ENCODE peak calls at places on chromosomes 12 and 14, in ten cellular contexts. X is stimulated activated CD4-positive, alpha-beta T cell treated with anti-CD3 and anti-CD28 coated beads, Interleukin-1b, Interleukin-23, amount 100 ng/mL, for 1 hour; Z is ELR; P is iris pigment epithelial cell; R is activated effector memory CD4-positive, alpha-beta T cell treated with Interleukin-2 at 50 U/mL for 16 hours; S is CD4-positive, CD25-positive, alpha-beta regulatory T cell; Q is left ventricle myocardium superior; F is SHP77 treated with DMSO at 0.1 percent for 48 hours; H is EL; C is mesothelial cell of epicardium. V is an unnamed sample.

GRCh38 chr14:74326369-74327152 is 21.7 kb upstream of the VRTN start:
- DNase-seq in P (no peak), S (no peak), Q (no peak), F (peak), R (no peak), C (peak), H (no peak), X (no peak), Z (no peak), V (no peak)

GRCh38 chr14:33103489-33103888 is 164.8 kb downstream of the NPAS3 start:
- DNase-seq in R (no peak), C (no peak), H (no peak), P (no peak), F (no peak), S (no peak), Z (no peak), Q (no peak), X (no peak), V (no peak)

GRCh38 chr12:26658991-26659390 is 174.0 kb downstream of the ITPR2 start:
- DNase-seq in S (no peak), F (no peak), Q (no peak), Z (no peak), P (peak), R (no peak), X (no peak), C (no peak), H (no peak), V (no peak)

GRCh38 chr12:122749569-122750332 is 2.9 kb upstream of the DENR start:
- DNase-seq in H (no peak), Q (no peak), F (peak), X (no peak), S (no peak), R (no peak), P (no peak), Z (peak), C (no peak), V (no peak)

GRCh38 chr12:132904718-132905328 is 17.4 kb upstream of the CHFR start:
- DNase-seq in S (peak), R (peak), H (peak), Z (peak), F (no peak), Q (peak), C (peak), X (peak), P (peak), V (peak)

GRCh38 chr14:50417853-50418252 is 21.2 kb upstream of the CDKL1 start:
- DNase-seq in S (no peak), P (peak), C (no peak), R (no peak), Z (no peak), H (no peak), F (no peak), Q (no peak), X (no peak), V (no peak)

GRCh38 chr12:108582981-108583770 is 14.7 kb downstream of the TMEM119 start:
- DNase-seq in F (no peak), X (no peak), S (no peak), Z (no peak), H (no peak), C (no peak), P (no peak), Q (no peak), R (no peak), V (no peak)

GRCh38 chr12:78402366-78403134 is 462.0 kb upstream of the SYT1 start:
- DNase-seq in F (peak), R (no peak), P (no peak), X (no peak), Q (no peak), H (no peak), C (no peak), S (no peak), Z (no peak), V (no peak)

GRCh38 chr14:89983375-89983774 is 27.6 kb downstream of the TDP1 start:
- DNase-seq in Q (no peak), S (no peak), C (no peak), F (no peak), H (no peak), P (no peak), R (no peak), Z (no peak), X (no peak), V (no peak)

GRCh38 chr12:26853303-26854027 is 20.5 kb upstream of the ITPR2 start:
- DNase-seq in C (peak), R (peak), X (peak), Q (peak), P (peak), Z (peak), S (peak), F (peak), H (peak), V (peak)